ENCODE peak calls at places on chromosome 20, in seven cellular contexts. One of them, this sample, is unnamed.

GRCh38 chr20:38212806-38213606 is 47.5 kb downstream of the KIAA1755 start:
- DNase-seq in AG09319: no peak
- DNase-seq in Right ventricle myocardium inferior: peak
- DNase-seq in CD8-positive, alpha-beta memory T cell: no peak
- DNase-seq in BE2C: no peak
- DNase-seq in stomach: no peak
- DNase-seq in Peyer's patch: no peak
- DNase-seq in this sample: no peak

GRCh38 chr20:2380601-2381000 is at the start of gene TGM6:
- DNase-seq in AG09319: no peak
- DNase-seq in Right ventricle myocardium inferior: no peak
- DNase-seq in CD8-positive, alpha-beta memory T cell: no peak
- DNase-seq in BE2C: no peak
- DNase-seq in stomach: no peak
- DNase-seq in Peyer's patch: no peak
- DNase-seq in this sample: no peak

GRCh38 chr20:36852187-36852586 is 23.8 kb upstream of the TLDC2 start:
- DNase-seq in AG09319: no peak
- DNase-seq in Right ventricle myocardium inferior: peak
- DNase-seq in CD8-positive, alpha-beta memory T cell: no peak
- DNase-seq in BE2C: no peak
- DNase-seq in stomach: no peak
- DNase-seq in Peyer's patch: no peak
- DNase-seq in this sample: peak

GRCh38 chr20:17314262-17314661 is 87.4 kb downstream of the PCSK2 start:
- DNase-seq in AG09319: no peak
- DNase-seq in Right ventricle myocardium inferior: no peak
- DNase-seq in CD8-positive, alpha-beta memory T cell: no peak
- DNase-seq in BE2C: no peak
- DNase-seq in stomach: no peak
- DNase-seq in Peyer's patch: no peak
- DNase-seq in this sample: no peak

GRCh38 chr20:49697071-49697470 is 16.6 kb downstream of the B4GALT5 start:
- DNase-seq in AG09319: no peak
- DNase-seq in Right ventricle myocardium inferior: no peak
- DNase-seq in CD8-positive, alpha-beta memory T cell: no peak
- DNase-seq in BE2C: no peak
- DNase-seq in stomach: peak
- DNase-seq in Peyer's patch: no peak
- DNase-seq in this sample: no peak

GRCh38 chr20:39645130-39645529 is 683.0 kb downstream of the DHX35 start:
- DNase-seq in AG09319: no peak
- DNase-seq in Right ventricle myocardium inferior: no peak
- DNase-seq in CD8-positive, alpha-beta memory T cell: no peak
- DNase-seq in BE2C: no peak
- DNase-seq in stomach: no peak
- DNase-seq in Peyer's patch: no peak
- DNase-seq in this sample: no peak

GRCh38 chr20:62761058-62761758 is 35.1 kb upstream of the MRGBP start:
- DNase-seq in AG09319: no peak
- DNase-seq in Right ventricle myocardium inferior: peak
- DNase-seq in CD8-positive, alpha-beta memory T cell: no peak
- DNase-seq in BE2C: no peak
- DNase-seq in stomach: no peak
- DNase-seq in Peyer's patch: no peak
- DNase-seq in this sample: no peak

GRCh38 chr20:50276119-50277063 is 85.8 kb downstream of the CEBPB start:
- DNase-seq in AG09319: no peak
- DNase-seq in Right ventricle myocardium inferior: peak
- DNase-seq in CD8-positive, alpha-beta memory T cell: no peak
- DNase-seq in BE2C: no peak
- DNase-seq in stomach: no peak
- DNase-seq in Peyer's patch: no peak
- DNase-seq in this sample: no peak

GRCh38 chr20:44736170-44737021 is 9.3 kb upstream of the KCNK15 start:
- DNase-seq in AG09319: peak
- DNase-seq in Right ventricle myocardium inferior: no peak
- DNase-seq in CD8-positive, alpha-beta memory T cell: no peak
- DNase-seq in BE2C: peak
- DNase-seq in stomach: peak
- DNase-seq in Peyer's patch: peak
- DNase-seq in this sample: peak

GRCh38 chr20:51456511-51457280 is 85.8 kb downstream of the NFATC2 start:
- DNase-seq in AG09319: peak
- DNase-seq in Right ventricle myocardium inferior: peak
- DNase-seq in CD8-positive, alpha-beta memory T cell: no peak
- DNase-seq in BE2C: peak
- DNase-seq in stomach: peak
- DNase-seq in Peyer's patch: peak
- DNase-seq in this sample: peak

GRCh38 chr20:62181808-62182207 is 1.0 kb upstream of the MTG2 start:
- DNase-seq in AG09319: no peak
- DNase-seq in Right ventricle myocardium inferior: no peak
- DNase-seq in CD8-positive, alpha-beta memory T cell: no peak
- DNase-seq in BE2C: no peak
- DNase-seq in stomach: no peak
- DNase-seq in Peyer's patch: no peak
- DNase-seq in this sample: no peak

GRCh38 chr20:13274311-13274965 is 53.4 kb downstream of the ISM1 start:
- DNase-seq in AG09319: no peak
- DNase-seq in Right ventricle myocardium inferior: no peak
- DNase-seq in CD8-positive, alpha-beta memory T cell: no peak
- DNase-seq in BE2C: no peak
- DNase-seq in stomach: no peak
- DNase-seq in Peyer's patch: no peak
- DNase-seq in this sample: no peak

GRCh38 chr20:62382306-62383198 is 4.4 kb upstream of the RPS21 start:
- DNase-seq in AG09319: no peak
- DNase-seq in Right ventricle myocardium inferior: no peak
- DNase-seq in CD8-positive, alpha-beta memory T cell: peak
- DNase-seq in BE2C: peak
- DNase-seq in stomach: peak
- DNase-seq in Peyer's patch: peak
- DNase-seq in this sample: peak

GRCh38 chr20:10939297-10939949 is 265.6 kb upstream of the JAG1 start:
- DNase-seq in AG09319: no peak
- DNase-seq in Right ventricle myocardium inferior: no peak
- DNase-seq in CD8-positive, alpha-beta memory T cell: no peak
- DNase-seq in BE2C: no peak
- DNase-seq in stomach: no peak
- DNase-seq in Peyer's patch: no peak
- DNase-seq in this sample: no peak

GRCh38 chr20:31633339-31633914 is 4.3 kb upstream of the COX4I2 start:
- DNase-seq in AG09319: no peak
- DNase-seq in Right ventricle myocardium inferior: no peak
- DNase-seq in CD8-positive, alpha-beta memory T cell: no peak
- DNase-seq in BE2C: no peak
- DNase-seq in stomach: no peak
- DNase-seq in Peyer's patch: no peak
- DNase-seq in this sample: no peak

GRCh38 chr20:4697874-4698221 is 23.9 kb upstream of the PRND start:
- DNase-seq in AG09319: no peak
- DNase-seq in Right ventricle myocardium inferior: no peak
- DNase-seq in CD8-positive, alpha-beta memory T cell: no peak
- DNase-seq in BE2C: no peak
- DNase-seq in stomach: no peak
- DNase-seq in Peyer's patch: no peak
- DNase-seq in this sample: no peak

GRCh38 chr20:25480797-25481196 is 73.3 kb downstream of the GINS1 start:
- DNase-seq in AG09319: no peak
- DNase-seq in Right ventricle myocardium inferior: peak
- DNase-seq in CD8-positive, alpha-beta memory T cell: no peak
- DNase-seq in BE2C: no peak
- DNase-seq in stomach: no peak
- DNase-seq in Peyer's patch: no peak
- DNase-seq in this sample: no peak

GRCh38 chr20:42577193-42577592 is 612.5 kb downstream of the PTPRT start:
- DNase-seq in AG09319: no peak
- DNase-seq in Right ventricle myocardium inferior: no peak
- DNase-seq in CD8-positive, alpha-beta memory T cell: no peak
- DNase-seq in BE2C: no peak
- DNase-seq in stomach: no peak
- DNase-seq in Peyer's patch: no peak
- DNase-seq in this sample: no peak

GRCh38 chr20:59559863-59560262 is 44.5 kb upstream of the PHACTR3 start:
- DNase-seq in AG09319: no peak
- DNase-seq in Right ventricle myocardium inferior: no peak
- DNase-seq in CD8-positive, alpha-beta memory T cell: no peak
- DNase-seq in BE2C: no peak
- DNase-seq in stomach: no peak
- DNase-seq in Peyer's patch: no peak
- DNase-seq in this sample: no peak

This sample was measured in putamen.